ENCODE peak calls at places on chromosomes 6 and 20, in nine cellular contexts. H is Peyer's patch, N is heart left ventricle, K is uterus, B is IMR-90, G is breast epithelium, A is A549, Q is esophagus squamous epithelium, J is esophagus muscularis mucosa. F is an unnamed sample. For H3K4me1, the result is how much of the 10 kb centered on the place peaks cover.

GRCh38 chr6:68192988-68193387 is 442.1 kb upstream of the ADGRB3 start:
- DNase-seq in H (no peak), N (no peak), K (no peak), B (no peak), G (no peak), A (no peak), Q (no peak), J (no peak), F (no peak)

GRCh38 chr6:43670623-43670986 is 17.0 kb downstream of the MRPS18A start:
- DNase-seq in H (no peak), N (no peak), K (no peak), B (no peak), G (no peak), A (no peak), Q (no peak), J (no peak), F (no peak)

GRCh38 chr6:5053038-5053437 is 32.1 kb upstream of the PPP1R3G start:
- DNase-seq in H (no peak), N (no peak), K (no peak), B (peak), G (no peak), A (no peak), Q (no peak), J (no peak), F (no peak)

GRCh38 chr6:134256862-134257261 is 61.0 kb downstream of the SGK1 start:
- DNase-seq in H (no peak), N (no peak), K (no peak), B (no peak), G (no peak), A (no peak), Q (no peak), J (no peak), F (no peak)

GRCh38 chr6:132728616-132729015 is 14.8 kb upstream of the VNN1 start:
- DNase-seq in H (no peak), N (no peak), K (no peak), B (no peak), G (no peak), A (no peak), Q (no peak), J (no peak), F (no peak)

GRCh38 chr6:25649611-25650010 is 2.4 kb upstream of the SCGN start:
- DNase-seq in H (no peak), N (no peak), K (no peak), B (no peak), G (no peak), A (no peak), Q (no peak), J (no peak), F (no peak)

GRCh38 chr6:135581211-135581610 is 83.7 kb upstream of the AHI1 start:
- DNase-seq in H (no peak), N (no peak), K (no peak), B (no peak), G (no peak), A (no peak), Q (no peak), J (no peak), F (no peak)

GRCh38 chr20:62918137-62918536 is 8.2 kb downstream of the DIDO1 start:
- DNase-seq in H (peak), N (no peak), K (no peak), B (no peak), G (no peak), A (no peak), Q (no peak), J (no peak), F (no peak)

GRCh38 chr6:170405311-170405975 is 98.9 kb downstream of the FAM120B start:
- DNase-seq in H (no peak), N (no peak), K (no peak), B (peak), G (no peak), A (no peak), Q (no peak), J (no peak), F (no peak)

GRCh38 chr6:79634491-79634890 is 3.4 kb downstream of the SH3BGRL2 start:
- DNase-seq in H (no peak), N (no peak), K (no peak), B (no peak), G (no peak), A (no peak), Q (no peak), J (no peak), F (no peak)

GRCh38 chr20:48403362-48403761 is 424.4 kb downstream of the PREX1 start:
- DNase-seq in H (no peak), N (no peak), K (no peak), B (no peak), G (no peak), A (no peak), Q (no peak), J (no peak), F (no peak)

GRCh38 chr6:4649728-4650127 is 126.5 kb upstream of the CDYL start:
- DNase-seq in H (no peak), N (no peak), K (no peak), B (peak), G (no peak), A (no peak), Q (no peak), J (no peak), F (no peak)

GRCh38 chr6:82362868-82363267 is 749 bp upstream of the TPBG start:
- DNase-seq in H (no peak), N (no peak), K (peak), B (peak), G (no peak), A (no peak), Q (no peak), J (no peak), F (no peak)

GRCh38 chr6:82362144-82362543 is 1.5 kb upstream of the TPBG start:
- DNase-seq in H (no peak), N (no peak), K (no peak), B (no peak), G (no peak), A (no peak), Q (no peak), J (no peak), F (no peak)

GRCh38 chr6:82364087-82365010 is 732 bp downstream of the TPBG start:
- DNase-seq in H (no peak), N (peak), K (peak), B (peak), G (peak), A (peak), Q (no peak), J (no peak), F (peak)

GRCh38 chr6:82363368-82364086 is at the start of gene TPBG:
- DNase-seq in H (no peak), N (peak), K (peak), B (peak), G (peak), A (peak), Q (no peak), J (no peak), F (peak)

GRCh38 chr6:82365011-82365751 is 1.6 kb downstream of the TPBG start:
- DNase-seq in H (no peak), N (peak), K (peak), B (peak), G (no peak), A (peak), Q (no peak), J (no peak), F (peak)
- TF ChIP-seq POLR2A in H (no peak), N (no peak), K (no peak), B (no peak), G (no peak), A (no peak), Q (no peak), J (no peak), F (no peak)

DNA sequence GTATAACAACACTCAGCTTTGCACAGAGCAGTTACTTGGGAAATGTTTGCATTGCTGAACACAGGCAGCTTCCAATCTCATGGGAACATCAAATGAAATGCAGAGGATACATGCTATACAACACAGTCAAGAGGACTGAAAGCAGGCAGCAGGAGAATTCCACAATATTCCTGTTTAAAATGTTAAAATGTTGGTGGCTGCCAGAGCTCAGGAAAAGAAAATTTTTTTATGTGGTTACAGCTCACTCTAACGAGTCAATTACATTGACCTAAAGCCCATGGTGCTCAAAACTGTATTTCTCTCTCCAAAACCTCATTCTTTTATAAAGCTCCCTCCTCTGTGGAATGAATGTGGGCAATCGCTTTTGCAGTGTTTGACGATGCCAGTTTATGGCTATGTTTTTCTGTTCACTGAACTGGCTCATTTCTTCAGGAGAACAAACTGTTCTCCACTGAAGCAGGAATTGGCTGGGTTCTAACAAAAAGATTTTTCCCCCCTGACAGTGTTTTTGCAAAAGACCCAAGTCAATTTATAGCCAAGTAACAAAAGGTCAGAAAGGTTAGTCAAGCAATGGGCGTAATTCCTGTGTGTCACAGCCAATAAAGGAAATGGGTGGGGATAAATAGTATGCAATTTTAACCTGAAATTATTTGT is 69.0 kb downstream of the ZHX3 start:
- DNase-seq in H (no peak), N (no peak), K (peak), B (no peak), G (no peak), A (no peak), Q (no peak), J (no peak), F (peak)
- H3K4me3 ChIP-seq in H (no peak), N (no peak), K (no peak), B (no peak), G (peak), A (no peak), Q (no peak), J (peak), F (no peak)

DNA sequence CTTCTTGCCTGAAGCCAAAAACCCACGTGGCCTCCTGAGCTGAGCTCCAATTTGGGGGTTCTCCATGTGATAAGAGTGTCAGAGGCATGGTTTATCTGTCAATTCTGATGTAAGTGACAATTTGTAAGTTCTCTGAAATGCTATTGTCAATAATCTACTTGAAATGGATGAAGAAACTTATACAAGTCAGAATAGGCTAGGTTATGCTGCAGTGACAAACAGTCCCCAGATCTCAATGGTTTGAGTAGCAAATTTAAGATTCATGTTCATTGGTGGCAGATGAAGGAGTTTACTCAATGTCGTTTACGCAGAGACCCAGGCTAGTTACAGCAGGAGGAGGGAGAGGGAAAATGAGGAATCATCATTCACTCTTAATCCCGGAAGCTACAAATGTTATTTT is 352.4 kb downstream of the KIF16B start:
- DNase-seq in H (no peak), N (no peak), K (no peak), B (no peak), G (no peak), A (no peak), Q (no peak), J (no peak), F (no peak)
- H3K4me1 ChIP-seq in H (under half), N (under half), K (under half), B (under half), G (under half), A (under half), Q (under half), J (under half), F (under half)

DNA sequence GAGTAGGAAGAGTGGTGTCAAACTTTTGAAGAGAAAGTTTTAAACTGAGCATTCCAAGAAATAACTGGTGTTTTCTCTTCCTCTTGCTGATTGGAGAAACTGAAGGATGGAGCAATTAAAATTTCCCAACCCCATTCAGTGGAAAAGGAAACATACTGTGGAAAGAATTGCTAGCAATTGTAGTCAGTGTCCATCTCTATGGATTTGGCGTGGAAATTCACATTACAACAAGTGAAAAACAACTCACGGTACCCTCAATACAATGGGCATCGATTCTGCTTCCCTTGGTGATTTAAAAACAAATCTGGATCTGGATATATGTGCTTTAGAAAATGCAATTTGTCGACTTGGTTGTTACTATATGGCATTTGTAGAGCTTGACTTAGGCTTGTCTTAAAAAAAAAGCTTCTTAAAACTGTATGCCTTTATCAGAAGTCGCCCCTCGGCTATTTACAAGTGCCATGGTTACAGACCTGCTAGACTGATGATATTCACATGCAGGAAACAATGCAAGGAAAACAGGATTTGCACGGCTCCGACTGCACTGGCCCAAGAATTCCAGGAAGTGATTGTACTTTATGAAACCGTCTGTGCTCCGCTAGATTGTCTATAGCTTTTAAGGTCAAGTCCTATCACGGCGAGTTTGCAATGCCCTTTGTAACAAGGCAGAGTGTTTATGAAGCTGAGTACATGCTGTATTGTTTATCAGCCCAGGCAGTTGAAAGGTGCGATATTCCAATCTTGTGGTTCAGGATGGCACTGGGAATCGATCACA is 131.7 kb upstream of the PHACTR1 start:
- DNase-seq in H (no peak), N (no peak), K (no peak), B (no peak), G (no peak), A (no peak), Q (no peak), J (no peak), F (no peak)
- TF ChIP-seq POLR2A in H (no peak), N (no peak), K (no peak), B (no peak), G (no peak), A (no peak), Q (no peak), J (no peak), F (no peak)

GRCh38 chr6:157984686-157985225 is 3.1 kb downstream of the SYNJ2 start:
- DNase-seq in H (no peak), N (no peak), K (no peak), B (no peak), G (no peak), A (no peak), Q (no peak), J (no peak), F (no peak)
- H3K4me3 ChIP-seq in H (no peak), N (no peak), K (no peak), B (no peak), G (no peak), A (peak), Q (no peak), J (no peak), F (no peak)

F was measured in ovary.